ENCODE peak calls at places on chromosomes 1 and 21, in ten cellular contexts. F is MG63; K is HCT116; X is heart left ventricle; L is mucosa of descending colon; H is AG04450; U is neuronal stem cell; E is GM23248; R is aorta; J is CD8-positive, alpha-beta memory T cell. D is an unnamed sample. For H3K9me3, the result is how much of the 10 kb centered on the place peaks cover.

GRCh38 chr1:36824390-36824861 is 209.9 kb downstream of the GRIK3 start:
- DNase-seq in K (no peak), X (no peak), J (no peak), E (no peak), F (no peak), R (peak), L (no peak), U (peak), H (no peak), D (no peak)

GRCh38 chr1:7293702-7294630 is 477.1 kb upstream of the VAMP3 start:
- DNase-seq in J (no peak), K (no peak), F (no peak), X (no peak), U (no peak), R (no peak), L (no peak), H (no peak), E (no peak), D (no peak)

GRCh38 chr1:153532161-153532560 is 3.6 kb downstream of the S100A6 start:
- DNase-seq in U (no peak), X (no peak), E (no peak), K (no peak), L (no peak), J (peak), F (no peak), H (no peak), R (no peak), D (no peak)

GRCh38 chr1:5882367-5883128 is 109.7 kb downstream of the NPHP4 start:
- DNase-seq in H (no peak), X (peak), J (no peak), U (no peak), K (no peak), L (no peak), E (no peak), R (no peak), F (no peak), D (no peak)

GRCh38 chr1:212513586-212513985 is 80.9 kb downstream of the NENF start:
- DNase-seq in L (no peak), F (no peak), H (no peak), X (no peak), K (peak), R (no peak), U (no peak), E (no peak), J (no peak), D (no peak)

GRCh38 chr21:38798481-38798882 is 7.2 kb upstream of the ETS2 start:
- DNase-seq in F (peak), L (peak), X (no peak), H (no peak), K (peak), U (no peak), E (no peak), R (no peak), J (no peak), D (no peak)

GRCh38 chr1:63033211-63033610 is 249.3 kb downstream of the ATG4C start:
- DNase-seq in E (no peak), K (no peak), X (no peak), F (no peak), H (no peak), J (no peak), R (no peak), L (no peak), U (no peak), D (no peak)

GRCh38 chr1:19062258-19063029 is 106.0 kb upstream of the IFFO2 start:
- DNase-seq in F (peak), L (no peak), H (no peak), E (no peak), J (no peak), R (no peak), X (no peak), U (no peak), K (peak), D (no peak)

GRCh38 chr1:201354151-201354900 is 23.2 kb downstream of the TNNT2 start:
- DNase-seq in L (no peak), J (no peak), K (no peak), U (no peak), F (no peak), X (peak), R (peak), E (no peak), H (no peak), D (no peak)

GRCh38 chr1:53075761-53076163 is 13.7 kb downstream of the PODN start:
- DNase-seq in F (no peak), E (no peak), K (no peak), H (no peak), L (peak), U (no peak), X (peak), R (peak), J (no peak), D (no peak)

GRCh38 chr1:12757836-12758235 is 11.8 kb downstream of the CFAP107 start:
- DNase-seq in L (no peak), R (no peak), X (no peak), J (no peak), E (no peak), H (no peak), F (no peak), U (no peak), K (no peak), D (no peak)

GRCh38 chr1:171486048-171486519 is 754 bp downstream of the PRRC2C start:
- DNase-seq in J (peak), U (peak), L (no peak), R (no peak), X (peak), F (peak), H (peak), E (peak), K (peak), D (peak)

GRCh38 chr1:20538760-20539551 is 13.4 kb upstream of the FAM43B start:
- DNase-seq in U (no peak), R (no peak), K (no peak), X (no peak), H (no peak), F (no peak), E (no peak), L (no peak), J (no peak), D (no peak)

GRCh38 chr1:65386452-65386851 is 34.0 kb upstream of the LEPR start:
- DNase-seq in E (no peak), X (no peak), J (no peak), K (no peak), U (no peak), L (no peak), F (no peak), R (no peak), H (no peak), D (no peak)

GRCh38 chr1:116570358-116571214 is at the start of gene CD58:
- DNase-seq in H (no peak), K (peak), F (peak), R (peak), X (peak), U (peak), L (peak), E (peak), J (peak), D (peak)

GRCh38 chr1:230005040-230005439 is 62.0 kb upstream of the GALNT2 start:
- DNase-seq in K (no peak), H (no peak), R (no peak), E (no peak), J (no peak), F (no peak), U (no peak), L (no peak), X (no peak), D (no peak)

GRCh38 chr1:23793018-23793781 is 2.3 kb downstream of the LYPLA2 start:
- DNase-seq in X (peak), R (no peak), H (no peak), L (peak), K (no peak), U (no peak), E (peak), J (peak), F (no peak), D (peak)
- H3K9me3 ChIP-seq in X (under half), R (under half), H (under half), L (under half), K (under half), U (under half), E (under half), J (under half), F (under half), D (under half)

GRCh38 chr1:50491142-50491541 is 67.9 kb upstream of the DMRTA2 start:
- DNase-seq in H (no peak), R (no peak), L (no peak), E (no peak), X (no peak), U (no peak), J (no peak), F (no peak), K (no peak), D (no peak)
- H3K9me3 ChIP-seq in H (under half), R (under half), L (under half), E (under half), X (under half), U (under half), J (under half), F (under half), K (under half), D (under half)

DNA sequence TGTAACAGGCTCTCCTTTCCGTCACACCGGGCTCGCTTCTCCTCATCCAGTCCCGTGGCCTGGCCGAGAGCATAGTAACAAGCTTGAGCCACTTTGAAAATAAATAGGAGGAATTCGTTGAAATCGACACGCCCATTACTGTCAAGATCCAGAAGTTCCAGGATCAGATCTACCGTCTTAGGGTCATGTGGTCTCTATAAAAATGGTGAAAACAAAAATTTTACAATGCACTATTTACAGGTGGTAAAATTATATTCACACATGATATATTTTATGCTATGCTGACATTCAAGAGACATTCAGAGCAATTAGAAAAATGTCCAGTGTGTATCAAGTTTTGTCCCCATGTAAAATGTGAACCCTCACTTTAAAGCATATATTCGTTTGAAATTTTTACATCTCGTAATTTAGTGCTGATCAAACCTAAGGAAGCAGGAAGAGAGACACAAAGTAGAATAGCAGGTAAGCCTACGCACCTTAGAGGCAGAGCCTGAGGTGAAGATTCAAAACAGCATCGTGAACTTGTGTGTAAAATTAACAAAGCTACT is 2.3 kb downstream of the TCHH start:
- DNase-seq in U (no peak), F (no peak), R (no peak), J (no peak), E (peak), X (no peak), L (no peak), K (no peak), H (no peak), D (no peak)
- H3K9me3 ChIP-seq in U (under half), F (under half), R (under half), J (under half), E (under half), X (under half), L (under half), K (under half), H (under half), D (under half)

DNA sequence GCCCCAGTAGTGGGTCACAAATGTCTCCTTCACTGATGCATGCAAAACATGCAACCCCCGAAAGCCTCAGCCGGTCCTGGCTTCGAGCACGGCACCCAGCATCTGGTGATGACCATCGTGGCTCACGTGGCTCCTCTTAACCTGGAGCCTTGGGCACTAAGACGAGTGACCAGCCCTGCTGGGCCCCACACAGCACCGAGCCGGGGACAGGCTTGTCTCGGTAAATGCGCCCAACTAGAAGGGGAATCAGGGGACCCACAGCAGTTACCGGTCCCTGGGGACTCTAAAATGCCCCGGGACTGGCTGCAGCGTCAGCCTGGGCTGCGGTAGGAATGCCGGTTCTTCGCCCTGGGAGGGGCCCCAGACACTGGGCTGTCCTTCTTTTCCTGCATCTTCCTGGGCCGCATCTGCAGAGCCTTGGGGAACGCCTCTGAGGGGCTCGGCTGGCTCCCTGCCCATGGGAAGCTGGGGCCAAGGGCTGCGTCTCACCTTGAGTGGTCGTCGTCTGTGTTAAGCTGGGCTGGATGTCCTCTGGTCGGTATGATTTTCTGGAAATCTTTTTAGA is 13.1 kb upstream of the TTC34 start:
- DNase-seq in R (no peak), J (no peak), U (no peak), E (no peak), L (peak), F (no peak), X (no peak), H (no peak), K (no peak), D (no peak)
- H3K9me3 ChIP-seq in R (under half), J (under half), U (under half), E (under half), L (under half), F (under half), X (under half), H (half or more), K (under half), D (under half)

DNA sequence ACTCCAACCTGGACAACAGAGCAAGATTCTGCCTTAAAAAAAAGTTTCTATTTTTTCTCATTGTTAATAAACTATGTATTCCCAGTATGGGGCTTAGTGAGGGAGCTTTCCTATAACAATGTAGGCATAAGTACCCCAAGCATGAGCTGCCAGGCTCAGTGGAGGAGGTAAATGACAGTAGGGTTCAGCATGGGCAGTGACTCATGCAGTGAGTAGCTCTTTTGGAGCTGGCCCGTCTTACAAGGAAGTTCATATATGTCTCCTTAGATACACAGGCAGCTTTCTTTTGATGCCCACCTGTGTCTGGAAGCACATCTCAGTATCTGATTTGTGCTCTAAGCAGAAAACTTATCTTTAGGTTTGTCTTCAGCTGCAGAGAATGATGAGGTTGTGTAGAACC is 57.9 kb downstream of the ZNF678 start:
- DNase-seq in X (no peak), L (no peak), K (no peak), U (no peak), R (no peak), H (no peak), F (no peak), E (peak), J (no peak), D (no peak)
- H3K9me3 ChIP-seq in X (under half), L (half or more), K (under half), U (under half), R (under half), H (under half), F (under half), E (under half), J (under half), D (under half)

GRCh38 chr1:247741756-247742155 is 3.3 kb downstream of the OR14K1 start:
- DNase-seq in X (no peak), R (no peak), U (no peak), E (no peak), F (no peak), K (no peak), L (no peak), J (no peak), H (no peak), D (no peak)

GRCh38 chr1:247740721-247741120 is 2.3 kb downstream of the OR14K1 start:
- DNase-seq in R (no peak), H (no peak), U (no peak), E (no peak), F (no peak), J (no peak), X (no peak), K (no peak), L (no peak), D (no peak)

GRCh38 chr1:247738315-247738714 is at the start of gene OR14K1:
- DNase-seq in R (no peak), E (no peak), F (no peak), X (no peak), L (no peak), K (no peak), U (no peak), H (no peak), J (no peak), D (no peak)
- H3K9me3 ChIP-seq in R (under half), E (under half), F (under half), X (under half), L (under half), K (under half), U (under half), H (under half), J (under half), D (under half)

DNA sequence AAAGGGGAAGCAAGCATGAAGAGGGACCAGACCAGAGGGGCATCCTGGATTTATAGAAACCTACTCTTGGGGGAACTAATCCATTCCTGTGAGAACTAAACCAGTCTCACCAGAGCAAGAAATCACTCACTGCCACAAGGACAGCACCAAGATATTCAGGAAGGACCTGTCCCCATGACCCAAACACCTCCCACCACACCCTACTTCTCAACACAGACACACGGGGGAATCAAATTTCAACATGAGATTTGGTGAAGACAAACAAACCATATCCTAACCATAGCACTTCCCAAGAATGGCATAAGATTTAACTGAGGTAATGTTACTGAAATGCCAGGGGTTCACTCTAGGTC is 12.1 kb upstream of the POU2F1 start:
- DNase-seq in L (no peak), E (no peak), U (no peak), R (no peak), K (no peak), F (no peak), J (no peak), X (no peak), H (no peak), D (no peak)
- H3K9me3 ChIP-seq in L (under half), E (under half), U (under half), R (under half), K (under half), F (under half), J (under half), X (under half), H (under half), D (under half)

DNA sequence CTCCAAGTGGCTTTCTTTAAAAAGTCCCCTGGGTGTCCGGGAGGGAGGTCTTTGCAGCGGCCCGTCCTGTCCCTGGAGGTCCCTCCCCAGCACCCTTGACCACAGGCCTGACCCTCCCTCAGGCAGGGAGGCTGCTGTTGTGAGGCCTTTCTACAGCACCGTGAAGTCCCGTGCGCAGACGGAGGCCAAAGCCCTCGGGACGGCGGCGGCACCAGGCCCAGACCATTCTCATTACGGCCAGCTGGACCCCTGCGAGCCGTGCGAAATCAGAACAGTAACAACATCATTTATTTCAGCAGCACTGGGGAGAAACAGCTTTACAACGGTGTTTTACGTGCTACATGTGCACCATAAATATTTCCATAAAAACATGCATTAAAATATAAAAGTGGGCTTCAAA is 101.4 kb upstream of the ACTRT2 start:
- DNase-seq in U (no peak), H (no peak), J (no peak), X (no peak), E (no peak), L (no peak), R (no peak), F (no peak), K (no peak), D (no peak)
- H3K9me3 ChIP-seq in U (under half), H (half or more), J (under half), X (under half), E (under half), L (under half), R (under half), F (under half), K (under half), D (under half)

GRCh38 chr21:20292280-20292679 is 705.9 kb upstream of the NCAM2 start:
- DNase-seq in K (no peak), U (no peak), E (no peak), J (no peak), L (no peak), F (no peak), X (no peak), R (no peak), H (no peak), D (no peak)
- H3K9me3 ChIP-seq in K (under half), U (under half), E (under half), J (under half), L (under half), F (under half), X (under half), R (under half), H (under half), D (under half)